ENCODE peak calls at places on chromosomes 12 and 14, in six cellular contexts. D is stimulated activated CD8-positive, alpha-beta memory T cell treated with anti-CD3 and anti-CD28 coated beads, Interleukin-15, amount 100 ng/mL, for 24 hours; N is left ventricle myocardium superior; I is GM12892; K is putamen; C is substantia nigra. T is an unnamed sample.

GRCh38 chr12:48750769-48751356 is 34.4 kb upstream of the CCNT1 start:
- DNase-seq in D (no peak), N (no peak), I (no peak), K (peak; percentile 38), C (no peak), T (no peak)

GRCh38 chr14:24890716-24891115 is 159.2 kb downstream of the STXBP6 start:
- DNase-seq in D (no peak), N (no peak), I (no peak), K (no peak), C (no peak), T (no peak)

GRCh38 chr12:133233993-133234564 is 1.6 kb downstream of the ANHX start:
- DNase-seq in D (no peak), N (no peak), I (no peak), K (no peak), C (no peak), T (no peak)

GRCh38 chr12:64585085-64585484 is 25.2 kb upstream of the RASSF3 start:
- DNase-seq in D (no peak), N (no peak), I (no peak), K (no peak), C (no peak), T (no peak)

GRCh38 chr12:64476844-64477243 is 24.9 kb downstream of the TBK1 start:
- DNase-seq in D (no peak), N (no peak), I (no peak), K (no peak), C (no peak), T (no peak)

GRCh38 chr12:32365473-32366064 is 33.8 kb upstream of the FGD4 start:
- DNase-seq in D (no peak), N (no peak), I (no peak), K (peak; percentile 47), C (no peak), T (no peak)

GRCh38 chr12:19915392-19916192 is 452.7 kb upstream of the PDE3A start:
- DNase-seq in D (no peak), N (no peak), I (no peak), K (peak; percentile 22), C (no peak), T (no peak)

GRCh38 chr12:1655225-1655788 is 26.3 kb downstream of the WNT5B start:
- DNase-seq in D (no peak), N (no peak), I (no peak), K (no peak), C (no peak), T (no peak)

GRCh38 chr12:45989857-45990467 is 412 bp downstream of the SCAF11 start:
- DNase-seq in D (peak; percentile 17), N (peak; percentile 81), I (peak; percentile 9), K (peak; percentile 79), C (no peak), T (peak; percentile 84)

GRCh38 chr12:12870454-12870853 is 20.9 kb upstream of the GPRC5A start:
- DNase-seq in D (no peak), N (no peak), I (no peak), K (no peak), C (no peak), T (no peak)

GRCh38 chr14:100839573-100840175 is 13.8 kb downstream of the MEG3 start:
- DNase-seq in D (no peak), N (no peak), I (no peak), K (no peak), C (no peak), T (peak; percentile 30)

GRCh38 chr14:101442451-101442850 is 118.8 kb upstream of the DIO3 start:
- DNase-seq in D (peak; percentile 34), N (no peak), I (no peak), K (no peak), C (no peak), T (no peak)

GRCh38 chr12:14219156-14219555 is 146.3 kb upstream of the ATF7IP start:
- DNase-seq in D (no peak), N (no peak), I (no peak), K (no peak), C (no peak), T (no peak)

GRCh38 chr12:2894961-2895360 is 4.3 kb downstream of the TULP3 start:
- DNase-seq in D (no peak), N (no peak), I (no peak), K (no peak), C (no peak), T (no peak)

GRCh38 chr12:18886962-18887361 is 149.0 kb downstream of the CAPZA3 start:
- DNase-seq in D (no peak), N (no peak), I (no peak), K (no peak), C (no peak), T (no peak)

GRCh38 chr12:131153956-131154355 is 200.2 kb downstream of the ADGRD1 start:
- DNase-seq in D (no peak), N (no peak), I (no peak), K (no peak), C (no peak), T (no peak)

GRCh38 chr14:63204407-63205280 is at the start of gene RHOJ:
- DNase-seq in D (no peak), N (peak; percentile 33), I (no peak), K (no peak), C (no peak), T (peak; percentile 46)

GRCh38 chr12:49975370-49975761 is 2.6 kb downstream of the AQP6 start:
- DNase-seq in D (no peak), N (no peak), I (no peak), K (no peak), C (no peak), T (no peak)

GRCh38 chr12:132111641-132112304 is 32.3 kb downstream of the DDX51 start:
- DNase-seq in D (no peak), N (no peak), I (no peak), K (no peak), C (no peak), T (no peak)

T was measured in Right ventricle myocardium superior.